ENCODE peak calls at places on chromosomes 2 and 18, in nine cellular contexts. O, F, S, V, A, T, D, Y and W are unnamed samples.
A peak's percentile ranks its signal among the peaks of the same experiment; 100 is the strongest.

GRCh38 chr2:176149484-176150337 is 1.6 kb upstream of the HOXD4 start:
- DNase-seq in O (no peak), F (no peak), S (no peak), V (no peak), A (no peak), T (no peak), D (no peak), Y (no peak), W (no peak)

GRCh38 chr2:48856144-48856543 is 100.6 kb upstream of the LHCGR start:
- DNase-seq in O (no peak), F (no peak), S (no peak), V (no peak), A (no peak), T (no peak), D (no peak), Y (no peak), W (no peak)

GRCh38 chr2:112181571-112182290 is 43.5 kb downstream of the FBLN7 start:
- DNase-seq in O (no peak), F (peak; percentile 47), S (peak; percentile 49), V (no peak), A (no peak), T (no peak), D (no peak), Y (peak; percentile 44), W (no peak)

GRCh38 chr2:38068228-38068627 is 7.7 kb downstream of the CYP1B1 start:
- DNase-seq in O (no peak), F (no peak), S (no peak), V (no peak), A (no peak), T (no peak), D (no peak), Y (no peak), W (no peak)

GRCh38 chr2:65153515-65153914 is 23.6 kb upstream of the RAB1A start:
- DNase-seq in O (no peak), F (no peak), S (no peak), V (no peak), A (no peak), T (no peak), D (peak; percentile 29), Y (no peak), W (no peak)

GRCh38 chr2:158724803-158725271 is 70.3 kb upstream of the DAPL1 start:
- DNase-seq in O (no peak), F (no peak), S (no peak), V (no peak), A (no peak), T (no peak), D (peak; percentile 50), Y (peak; percentile 21), W (no peak)

GRCh38 chr2:8307779-8308178 is 374.1 kb upstream of the ID2 start:
- DNase-seq in O (no peak), F (no peak), S (no peak), V (no peak), A (no peak), T (no peak), D (no peak), Y (no peak), W (no peak)

GRCh38 chr2:28713582-28714292 is 37.9 kb upstream of the PPP1CB start:
- DNase-seq in O (no peak), F (no peak), S (no peak), V (no peak), A (no peak), T (peak; percentile 37), D (peak; percentile 28), Y (no peak), W (no peak)

GRCh38 chr2:186440506-186440905 is 45.6 kb upstream of the ZC3H15 start:
- DNase-seq in O (no peak), F (no peak), S (no peak), V (no peak), A (no peak), T (no peak), D (no peak), Y (peak; percentile 28), W (no peak)

GRCh38 chr2:179745615-179746263 is 115.7 kb downstream of the ZNF385B start:
- DNase-seq in O (no peak), F (peak; percentile 51), S (no peak), V (no peak), A (no peak), T (no peak), D (no peak), Y (no peak), W (no peak)

GRCh38 chr2:216283038-216283900 is 89.0 kb downstream of the MARCHF4 start:
- DNase-seq in O (no peak), F (no peak), S (no peak), V (no peak), A (no peak), T (no peak), D (peak; percentile 31), Y (peak; percentile 10), W (no peak)

GRCh38 chr2:48707466-48707865 is 48.1 kb downstream of the LHCGR start:
- DNase-seq in O (no peak), F (no peak), S (no peak), V (no peak), A (no peak), T (no peak), D (no peak), Y (no peak), W (no peak)

GRCh38 chr2:69844560-69844959 is 15.1 kb downstream of the GMCL1 start:
- DNase-seq in O (no peak), F (no peak), S (no peak), V (no peak), A (no peak), T (no peak), D (no peak), Y (no peak), W (no peak)

GRCh38 chr18:43034683-43035500 is 80.6 kb downstream of the RIT2 start:
- DNase-seq in O (no peak), F (no peak), S (no peak), V (no peak), A (no peak), T (no peak), D (no peak), Y (no peak), W (no peak)

GRCh38 chr18:22753130-22753831 is 179.8 kb upstream of the RBBP8 start:
- DNase-seq in O (no peak), F (no peak), S (no peak), V (no peak), A (no peak), T (no peak), D (no peak), Y (no peak), W (no peak)

GRCh38 chr2:239324456-239324855 is 76.4 kb downstream of the HDAC4 start:
- DNase-seq in O (no peak), F (no peak), S (peak; percentile 25), V (no peak), A (no peak), T (no peak), D (no peak), Y (no peak), W (no peak)

GRCh38 chr2:216619411-216620393 is 13.5 kb upstream of the IGFBP2 start:
- DNase-seq in O (no peak), F (no peak), S (no peak), V (no peak), A (no peak), T (no peak), D (no peak), Y (no peak), W (no peak)

GRCh38 chr2:178234648-178235047 is 40.3 kb downstream of the OSBPL6 start:
- DNase-seq in O (no peak), F (no peak), S (no peak), V (no peak), A (no peak), T (no peak), D (no peak), Y (no peak), W (no peak)

GRCh38 chr2:147382322-147382948 is 462.4 kb upstream of the ACVR2A start:
- DNase-seq in O (peak; percentile 14), F (no peak), S (no peak), V (no peak), A (no peak), T (no peak), D (no peak), Y (peak; percentile 49), W (no peak)

GRCh38 chr2:239195992-239196391 is 204.8 kb downstream of the HDAC4 start:
- DNase-seq in O (no peak), F (no peak), S (peak; percentile 20), V (no peak), A (no peak), T (no peak), D (no peak), Y (no peak), W (no peak)